ENCODE peak calls at places on chromosomes 13 and 19, in four cellular contexts. One of them, this sample, is unnamed. For H3K9me3, the result is how much of the 10 kb centered on the place peaks cover.

GRCh38 chr13:41746259-41746658 is 214.7 kb downstream of the VWA8 start:
- DNase-seq in Peyer's patch: no peak
- DNase-seq in mucosa of descending colon: no peak
- DNase-seq in aorta: no peak
- DNase-seq in this sample: no peak

GRCh38 chr19:6777434-6777833 is 4.9 kb downstream of the VAV1 start:
- DNase-seq in Peyer's patch: no peak
- DNase-seq in mucosa of descending colon: no peak
- DNase-seq in aorta: no peak
- DNase-seq in this sample: no peak

GRCh38 chr19:54001496-54001895 is 10.1 kb downstream of the CACNG6 start:
- DNase-seq in mucosa of descending colon: no peak
- DNase-seq in Peyer's patch: no peak
- DNase-seq in aorta: no peak
- DNase-seq in this sample: no peak

GRCh38 chr13:37427843-37428494 is 170.6 kb downstream of the POSTN start:
- DNase-seq in mucosa of descending colon: no peak
- DNase-seq in Peyer's patch: no peak
- DNase-seq in aorta: no peak
- DNase-seq in this sample: no peak

GRCh38 chr13:86193281-86193680 is 394.1 kb upstream of the SLITRK6 start:
- DNase-seq in aorta: no peak
- DNase-seq in mucosa of descending colon: no peak
- DNase-seq in Peyer's patch: no peak
- DNase-seq in this sample: no peak

GRCh38 chr19:31592456-31592855 is 243.2 kb upstream of the TSHZ3 start:
- DNase-seq in aorta: no peak
- DNase-seq in mucosa of descending colon: no peak
- DNase-seq in Peyer's patch: no peak
- DNase-seq in this sample: no peak

GRCh38 chr13:45100855-45101254 is 19.5 kb upstream of the GTF2F2 start:
- DNase-seq in aorta: no peak
- DNase-seq in Peyer's patch: no peak
- DNase-seq in mucosa of descending colon: no peak
- DNase-seq in this sample: no peak

GRCh38 chr19:4052114-4052992 is 14.3 kb downstream of the ZBTB7A start:
- DNase-seq in mucosa of descending colon: peak
- DNase-seq in Peyer's patch: peak
- DNase-seq in aorta: peak
- DNase-seq in this sample: peak

GRCh38 chr19:442085-442484 is 18.7 kb downstream of the SHC2 start:
- DNase-seq in Peyer's patch: no peak
- DNase-seq in aorta: no peak
- DNase-seq in mucosa of descending colon: no peak
- DNase-seq in this sample: no peak

GRCh38 chr19:58181902-58182576 is 822 bp upstream of the ZNF274 start:
- DNase-seq in Peyer's patch: peak
- DNase-seq in aorta: peak
- DNase-seq in mucosa of descending colon: peak
- DNase-seq in this sample: peak
- H3K9me3 ChIP-seq in Peyer's patch: under half
- H3K9me3 ChIP-seq in aorta: under half
- H3K9me3 ChIP-seq in mucosa of descending colon: half or more
- H3K9me3 ChIP-seq in this sample: under half

GRCh38 chr19:45994989-45995714 is at the start of gene CCDC61:
- DNase-seq in mucosa of descending colon: peak
- DNase-seq in Peyer's patch: peak
- DNase-seq in aorta: peak
- DNase-seq in this sample: peak

GRCh38 chr19:45998834-45999233 is 3.6 kb downstream of the CCDC61 start:
- DNase-seq in Peyer's patch: no peak
- DNase-seq in mucosa of descending colon: no peak
- DNase-seq in aorta: no peak
- DNase-seq in this sample: no peak

GRCh38 chr19:45994456-45994988 is 745 bp upstream of the CCDC61 start:
- DNase-seq in Peyer's patch: no peak
- DNase-seq in mucosa of descending colon: no peak
- DNase-seq in aorta: no peak
- DNase-seq in this sample: no peak

GRCh38 chr19:45996933-45997332 is 1.7 kb downstream of the CCDC61 start:
- DNase-seq in Peyer's patch: no peak
- DNase-seq in aorta: no peak
- DNase-seq in mucosa of descending colon: no peak
- DNase-seq in this sample: no peak

GRCh38 chr19:45995715-45996385 is 583 bp downstream of the CCDC61 start:
- DNase-seq in Peyer's patch: no peak
- DNase-seq in mucosa of descending colon: no peak
- DNase-seq in aorta: no peak
- DNase-seq in this sample: no peak
- H3K9me3 ChIP-seq in Peyer's patch: under half
- H3K9me3 ChIP-seq in mucosa of descending colon: under half
- H3K9me3 ChIP-seq in aorta: under half
- H3K9me3 ChIP-seq in this sample: under half

DNA sequence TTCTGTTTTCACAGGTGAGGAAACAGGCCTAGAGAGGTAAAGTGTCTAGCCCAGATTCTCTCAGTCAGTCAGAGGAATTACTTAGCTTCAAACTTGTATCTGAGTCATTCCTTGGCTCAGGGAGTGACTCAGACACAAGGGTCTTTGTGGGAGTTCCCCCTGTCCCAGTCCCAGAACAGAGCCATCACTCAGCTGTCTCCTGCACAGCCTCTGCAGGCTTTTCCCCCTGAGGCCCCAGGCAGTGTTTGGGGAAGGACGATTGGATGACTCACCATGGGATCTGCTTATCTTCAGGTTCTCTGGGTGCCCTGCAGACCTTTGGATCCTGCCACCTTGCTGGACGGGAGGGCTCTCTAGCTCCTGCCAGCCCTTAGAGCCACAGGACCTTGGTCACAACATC is 13.2 kb downstream of the ZNF793 start:
- DNase-seq in aorta: no peak
- DNase-seq in Peyer's patch: no peak
- DNase-seq in mucosa of descending colon: no peak
- DNase-seq in this sample: no peak
- H3K9me3 ChIP-seq in aorta: under half
- H3K9me3 ChIP-seq in Peyer's patch: under half
- H3K9me3 ChIP-seq in mucosa of descending colon: half or more
- H3K9me3 ChIP-seq in this sample: under half

DNA sequence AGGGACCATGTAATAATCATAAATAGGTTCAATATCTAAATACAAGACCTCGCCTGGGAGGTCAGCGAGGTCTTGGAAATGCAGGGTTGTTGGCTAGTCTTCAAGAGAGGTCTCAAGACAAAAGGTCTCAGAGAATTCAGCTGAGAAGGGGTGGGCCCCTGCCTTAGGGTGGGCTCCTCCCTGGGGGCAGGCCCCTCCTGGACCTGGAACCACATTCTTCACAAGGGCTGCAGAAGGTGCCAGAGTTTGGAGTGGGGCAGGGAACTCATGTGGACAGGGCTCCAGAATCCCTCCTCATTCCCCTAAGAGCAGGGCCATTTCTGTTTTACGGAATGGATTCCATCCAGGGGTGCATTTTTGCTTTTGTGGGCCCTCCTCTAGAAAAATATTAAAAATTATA is 10.2 kb downstream of the CEACAM18 start:
- DNase-seq in aorta: no peak
- DNase-seq in mucosa of descending colon: no peak
- DNase-seq in Peyer's patch: no peak
- DNase-seq in this sample: no peak
- H3K9me3 ChIP-seq in aorta: under half
- H3K9me3 ChIP-seq in mucosa of descending colon: under half
- H3K9me3 ChIP-seq in Peyer's patch: under half
- H3K9me3 ChIP-seq in this sample: under half

GRCh38 chr19:9608912-9609311 is 12.1 kb downstream of the ZNF561 start:
- DNase-seq in aorta: no peak
- DNase-seq in mucosa of descending colon: no peak
- DNase-seq in Peyer's patch: no peak
- DNase-seq in this sample: no peak
- H3K9me3 ChIP-seq in aorta: under half
- H3K9me3 ChIP-seq in mucosa of descending colon: half or more
- H3K9me3 ChIP-seq in Peyer's patch: under half
- H3K9me3 ChIP-seq in this sample: under half

GRCh38 chr19:58204566-58204965 is 21.7 kb downstream of the ZNF274 start:
- DNase-seq in mucosa of descending colon: no peak
- DNase-seq in Peyer's patch: no peak
- DNase-seq in aorta: no peak
- DNase-seq in this sample: no peak

GRCh38 chr19:58209577-58209976 is 19.1 kb upstream of the ZNF544 start:
- DNase-seq in mucosa of descending colon: no peak
- DNase-seq in Peyer's patch: no peak
- DNase-seq in aorta: no peak
- DNase-seq in this sample: no peak

GRCh38 chr19:58203814-58204475 is 21.1 kb downstream of the ZNF274 start:
- DNase-seq in aorta: no peak
- DNase-seq in mucosa of descending colon: no peak
- DNase-seq in Peyer's patch: no peak
- DNase-seq in this sample: no peak
- H3K9me3 ChIP-seq in aorta: half or more
- H3K9me3 ChIP-seq in mucosa of descending colon: half or more
- H3K9me3 ChIP-seq in Peyer's patch: under half
- H3K9me3 ChIP-seq in this sample: half or more

DNA sequence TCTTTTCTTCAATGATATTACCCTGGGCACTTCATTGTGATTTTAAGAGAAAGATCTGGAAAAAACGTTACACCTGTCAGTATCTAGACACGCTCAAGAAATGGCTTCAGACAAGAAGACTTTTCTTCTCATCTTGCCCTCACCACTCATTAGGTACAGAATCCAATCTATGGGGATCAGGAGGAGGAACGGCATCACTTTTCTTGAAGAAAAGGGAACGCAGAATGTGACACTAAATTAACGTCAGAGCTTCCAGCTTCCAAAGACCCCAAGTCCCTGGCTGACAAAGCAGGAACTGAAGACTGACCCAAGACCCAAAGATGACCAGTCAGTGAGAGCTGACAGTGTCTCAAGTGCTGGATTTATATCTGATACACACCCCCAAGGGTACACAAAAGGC is 48.2 kb downstream of the BRD4 start:
- DNase-seq in aorta: no peak
- DNase-seq in mucosa of descending colon: no peak
- DNase-seq in Peyer's patch: no peak
- DNase-seq in this sample: no peak
- H3K9me3 ChIP-seq in aorta: under half
- H3K9me3 ChIP-seq in mucosa of descending colon: under half
- H3K9me3 ChIP-seq in Peyer's patch: under half
- H3K9me3 ChIP-seq in this sample: under half

DNA sequence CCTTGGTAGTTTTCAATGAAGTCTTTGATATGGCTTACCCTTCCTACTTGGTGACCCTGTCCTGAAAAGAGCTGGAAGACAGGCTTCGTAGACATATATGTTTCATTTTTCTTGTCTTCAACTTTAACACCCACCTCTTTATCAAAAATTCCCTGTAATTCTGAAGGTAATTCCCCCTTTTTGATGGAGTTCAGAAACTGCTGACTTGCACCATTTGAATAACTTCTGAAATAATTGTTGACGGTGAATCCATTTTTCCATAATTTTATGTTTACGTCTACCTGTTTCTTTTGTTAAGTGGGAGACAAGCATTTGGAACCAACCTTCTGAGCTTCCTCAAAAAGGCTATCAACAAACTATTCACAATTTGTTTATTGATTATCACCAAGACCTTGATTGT is 14.6 kb upstream of the ZNF177 start:
- DNase-seq in aorta: no peak
- DNase-seq in Peyer's patch: no peak
- DNase-seq in mucosa of descending colon: no peak
- DNase-seq in this sample: no peak
- H3K9me3 ChIP-seq in aorta: under half
- H3K9me3 ChIP-seq in Peyer's patch: under half
- H3K9me3 ChIP-seq in mucosa of descending colon: half or more
- H3K9me3 ChIP-seq in this sample: under half